ENCODE peak calls at places on chromosome 12, in eight cellular contexts. G is amniotic stem cell; V is activated CD4-positive, alpha-beta T cell treated with anti-CD3 and anti-CD28 coated beads, Interleukin-2, amount 50 U/mL, for 1 hour; Q is stimulated activated CD8-positive, alpha-beta memory T cell treated with anti-CD3 and anti-CD28 coated beads, Interleukin-12 subunit alpha, Interleukin-12 subunit beta, amount 100 ng/mL, for 1 hour; A is A172; H is breast epithelium; B is NCI-H69; M is GM03348. J is an unnamed sample.

GRCh38 chr12:15721716-15722115 is 67.5 kb downstream of the EPS8 start:
- DNase-seq in B (no peak), Q (no peak), G (no peak), H (no peak), A (no peak), M (no peak), V (no peak), J (no peak)

GRCh38 chr12:1457901-1458300 is 136.5 kb downstream of the FBXL14 start:
- DNase-seq in H (peak), B (no peak), V (no peak), Q (no peak), A (peak), G (peak), M (peak), J (peak)

GRCh38 chr12:96473394-96474093 is 15.8 kb upstream of the CFAP54 start:
- DNase-seq in M (no peak), G (no peak), Q (no peak), H (no peak), B (no peak), V (no peak), A (no peak), J (no peak)

GRCh38 chr12:65881348-65881961 is 57.2 kb downstream of the HMGA2 start:
- DNase-seq in Q (no peak), V (no peak), A (no peak), G (no peak), B (no peak), H (peak), M (peak), J (peak)

GRCh38 chr12:100857971-100858370 is 63.4 kb downstream of the ANO4 start:
- DNase-seq in Q (no peak), M (no peak), H (no peak), A (no peak), G (no peak), V (no peak), B (peak), J (no peak)

GRCh38 chr12:59115526-59115925 is 195.2 kb upstream of the LRIG3 start:
- DNase-seq in B (no peak), A (no peak), Q (no peak), M (peak), V (no peak), G (peak), H (no peak), J (peak)

GRCh38 chr12:65490193-65490592 is 211.7 kb downstream of the MSRB3 start:
- DNase-seq in H (no peak), M (no peak), Q (no peak), A (peak), G (no peak), B (no peak), V (no peak), J (no peak)

GRCh38 chr12:911191-911826 is 38.2 kb downstream of the RAD52 start:
- DNase-seq in H (no peak), M (no peak), V (no peak), G (no peak), B (no peak), Q (no peak), A (no peak), J (no peak)

GRCh38 chr12:112891093-112892024 is 15.4 kb upstream of the OAS1 start:
- DNase-seq in M (no peak), B (peak), H (no peak), G (no peak), V (no peak), Q (no peak), A (no peak), J (no peak)

GRCh38 chr12:124454735-124455134 is 112.7 kb downstream of the NCOR2 start:
- DNase-seq in G (no peak), V (no peak), M (no peak), H (no peak), A (no peak), Q (no peak), B (no peak), J (no peak)

GRCh38 chr12:7016958-7017571 is 1.2 kb downstream of the LPCAT3 start:
- DNase-seq in A (no peak), H (no peak), B (no peak), M (no peak), Q (no peak), G (no peak), V (no peak), J (no peak)

GRCh38 chr12:49636979-49637378 is 13.6 kb downstream of the PRPF40B start:
- DNase-seq in G (peak), H (peak), A (peak), V (peak), B (peak), Q (peak), M (peak), J (peak)

GRCh38 chr12:9606736-9607372 is 862 bp downstream of the KLRB1 start:
- DNase-seq in G (no peak), A (no peak), H (no peak), B (no peak), M (no peak), V (no peak), Q (no peak), J (no peak)

GRCh38 chr12:65891987-65892481 is 67.8 kb downstream of the HMGA2 start:
- DNase-seq in Q (no peak), B (no peak), A (peak), V (no peak), M (peak), H (peak), G (peak), J (peak)

GRCh38 chr12:32072102-32072501 is 34.5 kb upstream of the BICD1 start:
- DNase-seq in G (no peak), M (no peak), Q (no peak), B (no peak), H (no peak), V (no peak), A (no peak), J (no peak)

GRCh38 chr12:107788690-107789458 is 14.4 kb downstream of the ASCL4 start:
- DNase-seq in V (no peak), M (no peak), H (no peak), B (no peak), G (no peak), A (no peak), Q (no peak), J (no peak)

GRCh38 chr12:12452326-12452725 is 95.4 kb downstream of the BORCS5 start:
- DNase-seq in B (no peak), G (no peak), Q (no peak), V (no peak), M (no peak), H (no peak), A (no peak), J (no peak)

GRCh38 chr12:57173089-57173488 is 25.7 kb upstream of the LRP1-AS start:
- DNase-seq in M (peak), H (no peak), Q (no peak), V (no peak), G (no peak), A (no peak), B (peak), J (no peak)